ENCODE peak calls at places on chromosome 1, in ten cellular contexts. P is A549, E is sigmoid colon, X is tibial nerve, W is esophagus muscularis mucosa, T is H1, Q is SK-N-SH, L is K562, O is stomach, H is transverse colon. C is an unnamed sample. For H3K9me3, the result is how much of the 10 kb centered on the place peaks cover.

GRCh38 chr1:199546323-199546722 is 481.2 kb upstream of the NR5A2 start:
- DNase-seq in T (no peak), O (no peak), H (no peak), E (no peak), P (no peak), X (no peak), W (no peak), L (no peak), Q (no peak), C (no peak)

GRCh38 chr1:28199328-28200233 is 23.1 kb upstream of the PTAFR start:
- DNase-seq in T (no peak), X (no peak), O (peak), E (no peak), L (no peak), P (no peak), W (no peak), H (peak), Q (no peak), C (no peak)

GRCh38 chr1:62433861-62434611 is 2.8 kb upstream of the USP1 start:
- DNase-seq in P (no peak), W (no peak), T (no peak), Q (no peak), H (no peak), L (no peak), X (no peak), O (no peak), E (no peak), C (no peak)

GRCh38 chr1:231053493-231054162 is 13.6 kb upstream of the FAM89A start:
- DNase-seq in X (peak), E (no peak), T (no peak), H (peak), W (no peak), O (peak), L (peak), Q (no peak), P (no peak), C (peak)

GRCh38 chr1:49630156-49630555 is 393.6 kb downstream of the AGBL4 start:
- DNase-seq in O (no peak), H (no peak), W (no peak), E (no peak), P (no peak), Q (no peak), L (no peak), X (no peak), T (no peak), C (no peak)

GRCh38 chr1:60169206-60169605 is 95.6 kb upstream of the C1orf87 start:
- DNase-seq in H (no peak), T (no peak), E (no peak), P (no peak), W (no peak), L (no peak), X (no peak), O (no peak), Q (no peak), C (no peak)

GRCh38 chr1:2212167-2212541 is 16.0 kb upstream of the SKI start:
- DNase-seq in H (peak), X (no peak), L (no peak), O (no peak), P (no peak), Q (no peak), W (no peak), E (no peak), T (no peak), C (no peak)

GRCh38 chr1:41658444-41659158 is 174.1 kb upstream of the EDN2 start:
- DNase-seq in X (no peak), Q (peak), E (peak), T (no peak), O (no peak), P (no peak), W (no peak), H (no peak), L (no peak), C (no peak)

GRCh38 chr1:60037061-60037460 is 36.5 kb downstream of the C1orf87 start:
- DNase-seq in O (no peak), W (no peak), Q (no peak), L (no peak), P (no peak), T (no peak), E (no peak), H (no peak), X (no peak), C (no peak)

GRCh38 chr1:3743826-3744225 is 8.4 kb upstream of the CCDC27 start:
- DNase-seq in L (no peak), Q (no peak), E (no peak), P (no peak), T (no peak), W (no peak), O (no peak), X (no peak), H (no peak), C (no peak)

GRCh38 chr1:42209516-42210370 is 45.2 kb upstream of the GUCA2A start:
- DNase-seq in Q (no peak), T (no peak), L (no peak), X (no peak), O (no peak), H (no peak), P (no peak), W (no peak), E (no peak), C (no peak)

GRCh38 chr1:178798232-178798861 is 72.5 kb downstream of the ANGPTL1 start:
- DNase-seq in Q (no peak), H (no peak), O (no peak), W (no peak), X (no peak), E (no peak), L (no peak), T (no peak), P (no peak), C (no peak)

GRCh38 chr1:222736470-222736869 is 532 bp upstream of the FAM177B start:
- DNase-seq in E (no peak), Q (no peak), L (no peak), W (no peak), P (no peak), T (peak), O (no peak), H (no peak), X (no peak), C (no peak)

GRCh38 chr1:12019858-12020509 is 686 bp downstream of the MIIP start:
- DNase-seq in H (no peak), L (peak), T (no peak), Q (no peak), E (no peak), W (no peak), X (no peak), P (peak), O (no peak), C (no peak)

GRCh38 chr1:169949139-169949538 is 55.4 kb upstream of the SCYL3 start:
- DNase-seq in Q (no peak), T (no peak), L (no peak), W (no peak), X (no peak), E (no peak), O (no peak), H (no peak), P (no peak), C (no peak)

GRCh38 chr1:92210701-92211100 is 7.0 kb upstream of the C1orf146 start:
- DNase-seq in H (no peak), O (no peak), E (no peak), T (no peak), P (no peak), W (no peak), X (no peak), L (no peak), Q (no peak), C (no peak)

GRCh38 chr1:161726631-161727342 is 5.4 kb downstream of the FCRLB start:
- DNase-seq in L (peak), H (peak), X (peak), P (peak), E (peak), T (peak), O (peak), Q (peak), W (peak), C (peak)

GRCh38 chr1:192639607-192640368 is 3.8 kb downstream of the RGS13 start:
- DNase-seq in L (no peak), E (no peak), T (no peak), Q (no peak), P (peak), H (no peak), O (no peak), X (no peak), W (no peak), C (no peak)

GRCh38 chr1:28449904-28450303 is 55.9 kb upstream of the RCC1 start:
- DNase-seq in W (no peak), Q (peak), X (no peak), T (no peak), H (no peak), L (peak), P (no peak), O (no peak), E (no peak), C (no peak)

GRCh38 chr1:101915597-101915996 is 81.1 kb downstream of the OLFM3 start:
- DNase-seq in P (no peak), W (no peak), T (no peak), Q (no peak), E (no peak), H (no peak), O (no peak), L (no peak), X (no peak), C (no peak)

GRCh38 chr1:25442178-25442577 is 11.5 kb downstream of the MACO1 start:
- DNase-seq in E (no peak), H (no peak), Q (peak), L (no peak), X (no peak), O (no peak), T (no peak), W (no peak), P (peak), C (no peak)

GRCh38 chr1:233295775-233296322 is 324 bp upstream of the PCNX2 start:
- DNase-seq in T (no peak), E (no peak), X (no peak), O (no peak), Q (no peak), P (no peak), L (no peak), H (no peak), W (no peak), C (no peak)

GRCh38 chr1:113046569-113046968 is 26.4 kb upstream of the LRIG2 start:
- DNase-seq in P (no peak), E (no peak), H (no peak), Q (no peak), W (no peak), O (no peak), X (no peak), L (no peak), T (no peak), C (no peak)

GRCh38 chr1:151828931-151829330 is 2.7 kb downstream of the RORC start:
- DNase-seq in L (peak), H (no peak), X (no peak), E (no peak), P (no peak), O (peak), T (no peak), W (no peak), Q (peak), C (peak)

GRCh38 chr1:198641506-198641905 is 2.7 kb downstream of the PTPRC start:
- DNase-seq in O (no peak), P (no peak), H (no peak), L (peak), T (no peak), Q (no peak), W (no peak), X (no peak), E (no peak), C (no peak)

GRCh38 chr1:162536511-162536910 is 25.0 kb upstream of the UAP1 start:
- DNase-seq in P (peak), Q (no peak), X (no peak), O (no peak), T (no peak), H (no peak), L (no peak), E (no peak), W (no peak), C (no peak)

GRCh38 chr1:206684478-206685255 is at the start of gene MAPKAPK2:
- DNase-seq in W (peak), X (peak), O (peak), E (peak), Q (peak), P (peak), L (peak), T (peak), H (peak), C (peak)
- TF ChIP-seq EP300 in W (no peak), X (no peak), O (no peak), E (no peak), Q (no peak), P (no peak), L (no peak), T (no peak), H (no peak), C (no peak)

GRCh38 chr1:114379987-114380386 is 131.0 kb downstream of the TRIM33 start:
- DNase-seq in P (no peak), Q (no peak), H (no peak), W (no peak), O (no peak), L (peak), T (no peak), E (no peak), X (no peak), C (no peak)

GRCh38 chr1:114379358-114379757 is 131.6 kb downstream of the TRIM33 start:
- DNase-seq in O (no peak), W (no peak), H (no peak), P (no peak), E (no peak), X (no peak), L (no peak), Q (no peak), T (no peak), C (no peak)

DNA sequence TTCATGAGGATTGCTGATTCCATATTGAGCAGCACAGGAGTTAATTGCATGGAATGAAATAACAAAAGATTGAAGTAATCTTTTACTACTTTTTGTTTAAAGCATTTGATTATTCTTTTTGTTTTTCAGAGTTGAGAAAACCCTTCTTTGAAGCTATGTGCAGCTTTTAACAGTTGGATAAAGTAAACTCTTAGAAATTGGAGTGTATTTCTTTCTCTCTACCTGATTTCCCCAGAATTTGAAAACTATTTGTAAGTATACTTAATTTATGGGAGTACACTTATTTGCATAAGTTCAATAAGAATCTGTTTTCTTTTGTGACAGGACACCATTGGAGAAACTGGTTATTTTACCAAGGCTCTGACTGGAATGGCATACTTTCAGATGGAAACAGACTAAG is 133.6 kb downstream of the TRIM33 start:
- DNase-seq in O (no peak), T (no peak), X (no peak), Q (no peak), H (no peak), P (no peak), W (no peak), L (no peak), E (no peak), C (no peak)
- H3K4me3 ChIP-seq in O (no peak), T (no peak), X (no peak), Q (no peak), H (no peak), P (no peak), W (no peak), L (no peak), E (no peak), C (no peak)

DNA sequence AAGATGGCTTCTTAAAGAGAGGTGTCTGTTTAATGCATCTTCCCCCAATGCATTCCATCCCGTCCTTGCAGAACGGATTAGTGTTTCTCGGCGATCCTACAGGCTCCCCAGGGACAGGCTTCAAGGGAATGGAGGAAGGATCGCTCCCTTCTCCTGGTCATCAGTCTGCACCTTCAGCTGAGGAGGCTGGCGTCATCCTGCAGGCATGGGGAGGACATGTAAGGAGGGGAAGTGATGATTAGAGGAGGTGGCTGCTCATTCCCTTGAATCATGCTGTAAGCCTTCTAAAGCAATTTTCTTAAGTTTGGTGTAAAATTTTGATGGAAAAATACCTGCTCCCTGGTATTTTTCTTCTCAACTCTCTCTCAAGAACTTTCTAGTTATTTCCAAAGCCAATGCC is 603.6 kb downstream of the NPHP4 start:
- DNase-seq in X (no peak), E (no peak), L (no peak), O (no peak), P (no peak), Q (no peak), W (no peak), H (no peak), T (no peak), C (no peak)
- H3K9me3 ChIP-seq in X (under half), E (under half), L (under half), O (under half), P (under half), Q (under half), W (under half), H (under half), T (under half), C (under half)

GRCh38 chr1:70210820-70211219 is 5.4 kb upstream of the LRRC40 start:
- DNase-seq in Q (no peak), T (no peak), L (no peak), O (no peak), E (no peak), W (no peak), H (no peak), P (no peak), X (no peak), C (no peak)

GRCh38 chr1:70208292-70208691 is 2.9 kb upstream of the LRRC40 start:
- DNase-seq in H (no peak), X (no peak), O (no peak), P (no peak), L (no peak), Q (no peak), E (no peak), W (no peak), T (no peak), C (no peak)

GRCh38 chr1:70205437-70206118 is at the start of gene LRRC40:
- DNase-seq in H (peak), E (peak), X (peak), W (peak), T (peak), L (peak), P (peak), Q (peak), O (peak), C (peak)

GRCh38 chr1:70207492-70207891 is 2.1 kb upstream of the LRRC40 start:
- DNase-seq in W (no peak), O (no peak), Q (no peak), T (no peak), E (no peak), H (no peak), X (no peak), P (no peak), L (peak), C (no peak)

GRCh38 chr1:70211536-70211935 is 6.2 kb upstream of the LRRC40 start:
- DNase-seq in X (no peak), T (no peak), L (no peak), P (no peak), H (no peak), Q (no peak), W (no peak), O (no peak), E (no peak), C (no peak)
- TF ChIP-seq EP300 in X (no peak), T (no peak), L (no peak), P (no peak), H (no peak), Q (no peak), W (no peak), O (no peak), E (no peak), C (no peak)

GRCh38 chr1:89629146-89629545 is 3.8 kb upstream of the LRRC8C start:
- DNase-seq in P (no peak), L (no peak), W (no peak), E (no peak), Q (no peak), O (no peak), H (no peak), T (no peak), X (no peak), C (no peak)
- H3K4me3 ChIP-seq in P (no peak), L (no peak), W (no peak), E (no peak), Q (no peak), O (no peak), H (no peak), T (no peak), X (no peak), C (no peak)

GRCh38 chr1:235670157-235670776 is 20.7 kb upstream of the GNG4 start:
- DNase-seq in E (no peak), X (no peak), L (no peak), H (no peak), T (no peak), W (no peak), O (no peak), Q (no peak), P (peak), C (no peak)

GRCh38 chr1:235675152-235675890 is 25.7 kb upstream of the GNG4 start:
- DNase-seq in T (no peak), L (no peak), X (no peak), O (no peak), E (no peak), Q (no peak), W (no peak), P (peak), H (no peak), C (no peak)

GRCh38 chr1:235671992-235672391 is 22.4 kb upstream of the GNG4 start:
- DNase-seq in H (no peak), X (no peak), Q (no peak), W (no peak), P (no peak), E (no peak), L (no peak), T (no peak), O (no peak), C (no peak)

GRCh38 chr1:235669277-235669676 is 19.7 kb upstream of the GNG4 start:
- DNase-seq in X (no peak), T (no peak), W (no peak), L (no peak), H (no peak), O (no peak), E (no peak), Q (no peak), P (no peak), C (no peak)

DNA sequence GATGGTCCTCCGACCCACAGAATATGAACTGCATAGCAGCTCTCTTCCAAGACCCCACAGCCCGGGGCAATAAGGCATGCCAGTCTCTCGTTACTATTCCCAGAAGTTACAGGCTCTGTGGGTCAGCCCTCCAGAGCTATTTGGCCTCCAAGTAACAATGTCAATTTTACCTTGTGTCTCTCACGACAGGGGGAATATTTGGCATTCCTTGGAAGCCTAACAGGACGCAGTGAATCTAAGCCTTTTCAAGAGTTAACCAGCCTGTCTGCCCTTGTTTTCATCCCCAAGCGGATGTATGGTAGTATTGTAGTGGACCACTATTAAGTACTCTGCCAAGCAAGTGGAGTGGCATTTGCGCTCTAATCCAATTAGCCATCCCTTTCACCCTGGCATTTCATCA is 24.4 kb upstream of the GNG4 start:
- DNase-seq in E (no peak), T (no peak), H (no peak), X (no peak), L (no peak), P (no peak), W (no peak), Q (no peak), O (no peak), C (no peak)
- H3K9me3 ChIP-seq in E (under half), T (under half), H (under half), X (under half), L (under half), P (under half), W (under half), Q (under half), O (under half), C (under half)

DNA sequence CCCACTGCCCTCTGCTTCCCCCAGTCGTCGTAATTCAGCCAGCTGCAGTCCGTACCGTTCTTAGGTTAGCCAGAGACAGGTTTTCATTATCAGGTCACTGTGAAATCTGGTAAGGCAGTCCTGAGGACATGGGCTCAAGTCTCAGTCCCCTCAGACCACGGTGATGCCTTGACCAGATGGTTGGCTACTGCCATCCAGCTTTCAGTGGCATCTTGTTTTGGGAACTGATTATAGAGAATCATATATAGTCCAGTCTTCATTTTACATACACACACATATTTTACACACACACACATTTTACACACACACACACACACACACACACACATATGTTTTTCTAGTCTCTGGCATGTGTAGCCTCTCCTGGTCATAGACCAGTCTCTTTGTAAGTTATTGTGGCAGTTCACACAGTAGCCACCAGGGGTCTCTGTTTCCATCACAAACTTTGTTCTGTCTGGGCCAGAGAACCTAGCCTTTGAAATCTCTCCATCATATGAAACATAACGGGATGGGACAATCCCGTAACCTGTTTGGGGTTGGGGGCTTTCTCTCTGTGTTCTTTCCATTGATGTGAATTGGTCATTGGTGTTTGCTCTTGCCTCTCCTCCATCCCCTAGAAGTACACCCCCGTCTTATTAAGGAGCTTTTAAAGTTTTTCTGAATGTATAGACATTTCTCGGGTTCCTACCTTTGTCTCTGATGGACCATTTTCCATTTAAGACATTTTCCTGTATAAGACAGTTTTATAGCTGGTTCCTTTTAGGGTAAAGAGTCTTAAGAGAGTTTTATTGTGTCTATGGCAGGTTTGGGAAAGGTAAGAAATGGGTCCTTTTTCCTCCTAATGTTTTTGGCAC is 8.4 kb upstream of the IKBKE start:
- DNase-seq in Q (peak), O (peak), E (peak), P (peak), H (peak), T (peak), X (peak), L (peak), W (no peak), C (peak)
- TF ChIP-seq EP300 in Q (no peak), O (no peak), E (no peak), P (no peak), H (no peak), T (no peak), X (no peak), L (no peak), W (no peak), C (no peak)

GRCh38 chr1:8266436-8267165 is 51.3 kb upstream of the SLC45A1 start:
- DNase-seq in O (no peak), T (no peak), Q (no peak), L (no peak), P (no peak), E (no peak), X (no peak), W (no peak), H (no peak), C (no peak)
- H3K4me3 ChIP-seq in O (no peak), T (no peak), Q (no peak), L (no peak), P (no peak), E (no peak), X (no peak), W (no peak), H (no peak), C (no peak)